ENCODE peak calls at places on chromosomes 2 and 18, in seven cellular contexts. A is fibroblast of lung, B is transverse colon, V is Panc1, Q is brain microvascular endothelial cell, Y is lower lobe of right lung, X is right cardiac atrium. Z is an unnamed sample.

GRCh38 chr2:153404792-153405191 is 73.8 kb downstream of the RPRM start:
- DNase-seq in A (no peak), B (no peak), V (no peak), Q (no peak), Y (no peak), X (no peak), Z (no peak)

GRCh38 chr2:102304268-102304667 is 7.1 kb upstream of the IL1RL1 start:
- DNase-seq in A (peak), B (no peak), V (no peak), Q (no peak), Y (no peak), X (no peak), Z (no peak)

GRCh38 chr2:46548521-46549144 is 69.3 kb downstream of the TMEM247 start:
- DNase-seq in A (no peak), B (no peak), V (no peak), Q (no peak), Y (no peak), X (no peak), Z (no peak)

GRCh38 chr2:96669539-96670215 is 27.1 kb downstream of the FER1L5 start:
- DNase-seq in A (no peak), B (no peak), V (no peak), Q (no peak), Y (no peak), X (no peak), Z (no peak)

GRCh38 chr2:234565201-234565600 is 68.3 kb upstream of the ARL4C start:
- DNase-seq in A (no peak), B (no peak), V (no peak), Q (no peak), Y (no peak), X (no peak), Z (no peak)

GRCh38 chr2:176079285-176079830 is 4.4 kb downstream of the EVX2 start:
- DNase-seq in A (no peak), B (no peak), V (no peak), Q (no peak), Y (no peak), X (no peak), Z (no peak)

GRCh38 chr2:24855703-24856102 is 62.5 kb downstream of the CENPO start:
- DNase-seq in A (peak), B (no peak), V (no peak), Q (peak), Y (no peak), X (peak), Z (no peak)

GRCh38 chr2:177171418-177171865 is 41.2 kb upstream of the HNRNPA3 start:
- DNase-seq in A (no peak), B (no peak), V (no peak), Q (peak), Y (no peak), X (no peak), Z (no peak)

GRCh38 chr2:217520361-217521010 is 482.3 kb downstream of the TNS1 start:
- DNase-seq in A (no peak), B (no peak), V (no peak), Q (no peak), Y (no peak), X (no peak), Z (no peak)

GRCh38 chr18:43744960-43745740 is 467.9 kb upstream of the SYT4 start:
- DNase-seq in A (no peak), B (no peak), V (no peak), Q (no peak), Y (no peak), X (no peak), Z (no peak)

GRCh38 chr2:170694316-170694715 is 20.8 kb upstream of the SP5 start:
- DNase-seq in A (no peak), B (no peak), V (no peak), Q (no peak), Y (no peak), X (no peak), Z (no peak)

GRCh38 chr2:46945671-46946070 is 30.1 kb upstream of the MCFD2 start:
- DNase-seq in A (no peak), B (no peak), V (no peak), Q (no peak), Y (no peak), X (no peak), Z (no peak)

GRCh38 chr18:30987479-30988241 is 54.9 kb downstream of the DSC3 start:
- DNase-seq in A (no peak), B (peak), V (no peak), Q (no peak), Y (peak), X (no peak), Z (no peak)

GRCh38 chr2:63692002-63692606 is 103.3 kb downstream of the MDH1 start:
- DNase-seq in A (peak), B (no peak), V (peak), Q (peak), Y (no peak), X (no peak), Z (no peak)

GRCh38 chr2:241561811-241562210 is 3.3 kb downstream of the BOK start:
- DNase-seq in A (peak), B (peak), V (no peak), Q (peak), Y (peak), X (peak), Z (peak)

GRCh38 chr2:27282892-27283291 is 663 bp downstream of the TRIM54 start:
- DNase-seq in A (no peak), B (no peak), V (no peak), Q (no peak), Y (no peak), X (no peak), Z (no peak)

GRCh38 chr18:52426462-52426861 is 86.5 kb downstream of the DCC start:
- DNase-seq in A (no peak), B (no peak), V (no peak), Q (no peak), Y (no peak), X (no peak), Z (no peak)

GRCh38 chr2:109290887-109291675 is 162.1 kb downstream of the SH3RF3 start:
- DNase-seq in A (peak), B (no peak), V (no peak), Q (peak), Y (no peak), X (peak), Z (peak)

GRCh38 chr2:100554788-100555407 is 7.9 kb upstream of the PDCL3 start:
- DNase-seq in A (no peak), B (peak), V (no peak), Q (no peak), Y (peak), X (peak), Z (no peak)

GRCh38 chr18:24491882-24492281 is 31.4 kb downstream of the HRH4 start:
- DNase-seq in A (no peak), B (peak), V (no peak), Q (no peak), Y (no peak), X (no peak), Z (no peak)

GRCh38 chr2:185417688-185418087 is 320.9 kb upstream of the FSIP2 start:
- DNase-seq in A (no peak), B (no peak), V (no peak), Q (no peak), Y (no peak), X (no peak), Z (no peak)

GRCh38 chr2:165898381-165898780 is 55.2 kb downstream of the TTC21B start:
- DNase-seq in A (no peak), B (no peak), V (no peak), Q (no peak), Y (no peak), X (no peak), Z (no peak)

GRCh38 chr2:17752892-17753802 is 463 bp downstream of the SMC6 start:
- DNase-seq in A (peak), B (peak), V (no peak), Q (no peak), Y (peak), X (no peak), Z (peak)

GRCh38 chr2:69453475-69454129 is 16.4 kb upstream of the NFU1 start:
- DNase-seq in A (no peak), B (no peak), V (no peak), Q (no peak), Y (no peak), X (no peak), Z (no peak)

GRCh38 chr2:81551040-81551634 is 1246.6 kb upstream of the LRRTM1 start:
- DNase-seq in A (no peak), B (no peak), V (no peak), Q (no peak), Y (no peak), X (no peak), Z (no peak)

GRCh38 chr2:172021955-172022354 is 22.2 kb downstream of the METAP1D start:
- DNase-seq in A (peak), B (no peak), V (no peak), Q (peak), Y (no peak), X (no peak), Z (no peak)

GRCh38 chr2:205500951-205501350 is 181.3 kb upstream of the NRP2 start:
- DNase-seq in A (no peak), B (no peak), V (no peak), Q (no peak), Y (no peak), X (no peak), Z (no peak)

GRCh38 chr2:133566967-133567645 is 1.2 kb downstream of the NCKAP5 start:
- DNase-seq in A (peak), B (peak), V (no peak), Q (peak), Y (peak), X (peak), Z (peak)

GRCh38 chr2:20282916-20283592 is 58.1 kb upstream of the SDC1 start:
- DNase-seq in A (peak), B (peak), V (no peak), Q (no peak), Y (no peak), X (peak), Z (peak)

GRCh38 chr2:213265679-213266078 is 18.6 kb upstream of the SPAG16 start:
- DNase-seq in A (no peak), B (no peak), V (no peak), Q (no peak), Y (no peak), X (no peak), Z (no peak)
- H3K27ac ChIP-seq in A (no peak), B (no peak), V (no peak), Q (no peak), Y (no peak), X (no peak), Z (no peak)

GRCh38 chr2:77519164-77519887 is 2.9 kb downstream of the LRRTM4 start:
- DNase-seq in A (no peak), B (no peak), V (no peak), Q (no peak), Y (no peak), X (no peak), Z (no peak)
- H3K27ac ChIP-seq in A (no peak), B (no peak), V (no peak), Q (no peak), Y (no peak), X (no peak), Z (no peak)

GRCh38 chr2:53994735-53995538 is 24.1 kb upstream of the PSME4 start:
- DNase-seq in A (no peak), B (no peak), V (no peak), Q (no peak), Y (no peak), X (no peak), Z (no peak)
- H3K27ac ChIP-seq in A (no peak), B (peak), V (no peak), Q (no peak), Y (no peak), X (no peak), Z (no peak)

GRCh38 chr2:9779572-9780264 is 63.6 kb upstream of the TAF1B start:
- DNase-seq in A (no peak), B (no peak), V (no peak), Q (no peak), Y (peak), X (no peak), Z (no peak)
- H3K27ac ChIP-seq in A (no peak), B (no peak), V (no peak), Q (no peak), Y (no peak), X (no peak), Z (no peak)

GRCh38 chr2:121195036-121195435 is 90.0 kb downstream of the TFCP2L1 start:
- DNase-seq in A (no peak), B (no peak), V (no peak), Q (no peak), Y (peak), X (no peak), Z (no peak)
- H3K27ac ChIP-seq in A (no peak), B (no peak), V (no peak), Q (no peak), Y (no peak), X (no peak), Z (no peak)

GRCh38 chr18:21456428-21457178 is 143.9 kb downstream of the ESCO1 start:
- DNase-seq in A (no peak), B (no peak), V (no peak), Q (no peak), Y (no peak), X (no peak), Z (no peak)
- H3K27ac ChIP-seq in A (no peak), B (no peak), V (no peak), Q (no peak), Y (no peak), X (no peak), Z (no peak)